ENCODE peak calls at places on chromosomes 16 and 17, in nine cellular contexts. Q is suprapubic skin, I is heart right ventricle, P is lower leg skin, F is GM20000, L is AG09309, B is transverse colon, R is tibial nerve, D is WERI-Rb-1. H is an unnamed sample.

GRCh38 chr16:78386925-78387324 is 287.5 kb downstream of the WWOX start:
- DNase-seq in I (no peak), R (no peak), F (no peak), B (no peak), Q (no peak), L (no peak), D (no peak), P (no peak), H (no peak)

GRCh38 chr17:83081561-83082201 is 2.3 kb downstream of the METRNL start:
- DNase-seq in I (no peak), R (peak), Q (peak), D (no peak), B (peak), P (peak), L (peak), F (peak), H (no peak)

GRCh38 chr17:17018021-17018441 is 24.2 kb upstream of the MPRIP start:
- DNase-seq in D (no peak), R (no peak), P (no peak), L (no peak), Q (no peak), B (no peak), I (no peak), F (no peak), H (no peak)

GRCh38 chr17:71396711-71397110 is 724.1 kb upstream of the SOX9 start:
- DNase-seq in D (no peak), R (no peak), Q (no peak), I (no peak), L (no peak), B (no peak), F (no peak), P (no peak), H (no peak)

GRCh38 chr17:57979076-57979475 is 9.0 kb downstream of the VEZF1 start:
- DNase-seq in Q (no peak), F (no peak), R (no peak), B (no peak), L (no peak), P (no peak), D (no peak), I (no peak), H (no peak)

GRCh38 chr16:25010542-25010941 is 4.6 kb downstream of the ARHGAP17 start:
- DNase-seq in P (no peak), D (no peak), Q (no peak), F (no peak), I (no peak), R (no peak), L (no peak), B (no peak), H (no peak)

GRCh38 chr17:78753316-78754250 is 28.5 kb downstream of the CYTH1 start:
- DNase-seq in R (no peak), P (no peak), D (no peak), L (no peak), I (no peak), B (no peak), F (no peak), Q (no peak), H (no peak)

GRCh38 chr17:9566067-9566466 is 9.6 kb downstream of the STX8 start:
- DNase-seq in Q (no peak), P (no peak), I (no peak), L (no peak), D (no peak), R (no peak), F (no peak), B (no peak), H (no peak)

GRCh38 chr16:30184430-30185140 is 1.2 kb downstream of the CORO1A start:
- DNase-seq in R (no peak), D (peak), P (no peak), L (no peak), F (no peak), Q (peak), B (peak), I (peak), H (peak)

GRCh38 chr16:48274476-48274875 is 27.1 kb upstream of the ABCC11 start:
- DNase-seq in I (no peak), B (no peak), Q (no peak), F (no peak), D (no peak), L (no peak), R (no peak), P (no peak), H (no peak)

GRCh38 chr16:48269011-48269410 is 21.7 kb upstream of the ABCC11 start:
- DNase-seq in Q (no peak), F (no peak), L (no peak), R (no peak), B (no peak), D (no peak), I (no peak), P (no peak), H (no peak)

GRCh38 chr16:48272837-48273421 is 25.6 kb upstream of the ABCC11 start:
- DNase-seq in Q (no peak), B (no peak), L (no peak), R (peak), I (no peak), D (no peak), P (peak), F (no peak), H (no peak)

GRCh38 chr16:48276102-48276501 is 28.8 kb upstream of the ABCC11 start:
- DNase-seq in R (no peak), L (no peak), D (no peak), F (no peak), B (no peak), Q (no peak), P (no peak), I (no peak), H (no peak)

GRCh38 chr16:48271728-48272127 is 24.4 kb upstream of the ABCC11 start:
- DNase-seq in I (no peak), Q (no peak), L (no peak), F (no peak), B (no peak), P (no peak), D (no peak), R (no peak), H (no peak)
- TF ChIP-seq CTCF in I (no peak), Q (no peak), L (no peak), F (no peak), B (no peak), P (no peak), D (no peak), R (no peak), H (no peak)

DNA sequence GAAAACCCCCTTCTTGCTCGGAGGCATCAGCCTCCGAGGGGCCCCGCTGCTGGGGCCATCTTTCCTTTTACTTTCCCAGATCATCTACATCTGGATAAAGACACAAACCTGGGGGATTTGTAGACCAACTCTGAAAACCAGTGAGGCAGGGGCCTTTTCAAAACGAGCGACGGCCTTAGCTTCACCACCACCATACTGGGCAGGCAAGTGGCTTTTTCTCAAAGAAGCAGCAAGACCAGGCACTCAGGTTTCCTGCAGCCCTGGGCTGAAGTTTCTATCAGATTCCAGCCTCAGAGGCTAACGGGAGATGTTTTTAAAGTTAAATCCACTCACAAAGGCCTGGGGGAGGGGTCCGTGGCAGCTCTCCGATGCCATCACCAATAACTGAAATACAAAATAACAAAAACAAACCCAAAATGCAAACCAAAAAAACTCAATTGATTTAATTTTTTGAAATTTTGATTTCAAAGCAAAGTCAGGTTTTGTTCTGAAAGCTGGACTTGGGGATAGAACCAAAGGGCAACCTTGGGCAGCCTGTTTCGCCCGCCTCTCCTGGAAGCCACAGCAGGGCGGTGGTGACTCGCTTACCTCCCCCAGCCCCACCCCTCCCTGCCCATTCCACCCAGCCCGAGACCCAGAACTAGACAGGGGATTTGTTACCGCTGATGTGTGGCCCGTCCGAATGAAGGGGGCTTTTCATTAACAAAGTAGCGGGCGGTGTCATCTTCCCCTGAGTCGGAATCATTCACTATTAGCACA is 55.8 kb downstream of the SALL1 start:
- DNase-seq in R (no peak), F (no peak), I (no peak), D (no peak), L (no peak), B (no peak), Q (no peak), P (no peak), H (no peak)
- TF ChIP-seq CTCF in R (no peak), F (no peak), I (no peak), D (no peak), L (no peak), B (no peak), Q (no peak), P (no peak), H (no peak)

GRCh38 chr17:49515196-49515770 is 20.2 kb downstream of the NGFR start:
- DNase-seq in F (peak), L (peak), Q (peak), B (peak), P (peak), I (peak), D (peak), R (peak), H (peak)
- TF ChIP-seq CTCF in F (no peak), L (peak), Q (no peak), B (no peak), P (no peak), I (no peak), D (peak), R (peak), H (no peak)

GRCh38 chr16:48833461-48833860 is 223.5 kb upstream of the N4BP1 start:
- DNase-seq in F (no peak), B (no peak), I (no peak), R (no peak), P (no peak), Q (no peak), L (no peak), D (no peak), H (no peak)

GRCh38 chr16:48836641-48837040 is 226.7 kb upstream of the N4BP1 start:
- DNase-seq in I (no peak), D (no peak), P (no peak), R (no peak), L (no peak), B (no peak), F (no peak), Q (no peak), H (no peak)

GRCh38 chr16:48829911-48830310 is 219.9 kb upstream of the N4BP1 start:
- DNase-seq in D (no peak), R (no peak), Q (no peak), F (no peak), B (no peak), P (no peak), I (no peak), L (no peak), H (no peak)

GRCh38 chr16:48831081-48831722 is 221.2 kb upstream of the N4BP1 start:
- DNase-seq in B (no peak), F (no peak), P (no peak), I (no peak), Q (no peak), L (no peak), D (peak), R (no peak), H (no peak)

DNA sequence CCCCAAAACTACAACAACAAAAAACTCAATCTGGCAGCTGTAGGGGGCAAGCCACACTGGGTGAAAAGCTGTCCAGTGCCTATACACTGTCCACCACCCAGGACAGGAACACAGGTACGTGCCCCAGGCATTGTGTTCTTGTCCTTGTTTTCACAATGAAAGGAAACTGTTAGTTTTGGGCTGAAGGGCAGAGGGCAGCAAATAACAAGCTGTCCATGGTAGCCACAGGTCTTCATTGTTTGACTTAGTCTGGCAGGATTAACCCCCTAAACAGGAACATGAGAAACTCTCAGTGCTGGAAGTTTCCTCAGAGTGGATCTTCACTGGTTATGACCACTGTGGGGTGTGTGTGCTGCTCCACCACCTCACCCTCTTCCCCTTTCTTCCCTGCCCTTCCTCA is 224.6 kb upstream of the N4BP1 start:
- DNase-seq in R (no peak), B (no peak), Q (no peak), P (no peak), I (no peak), F (no peak), D (no peak), L (no peak), H (no peak)
- TF ChIP-seq CTCF in R (no peak), B (no peak), Q (no peak), P (no peak), I (no peak), F (no peak), D (no peak), L (no peak), H (no peak)

DNA sequence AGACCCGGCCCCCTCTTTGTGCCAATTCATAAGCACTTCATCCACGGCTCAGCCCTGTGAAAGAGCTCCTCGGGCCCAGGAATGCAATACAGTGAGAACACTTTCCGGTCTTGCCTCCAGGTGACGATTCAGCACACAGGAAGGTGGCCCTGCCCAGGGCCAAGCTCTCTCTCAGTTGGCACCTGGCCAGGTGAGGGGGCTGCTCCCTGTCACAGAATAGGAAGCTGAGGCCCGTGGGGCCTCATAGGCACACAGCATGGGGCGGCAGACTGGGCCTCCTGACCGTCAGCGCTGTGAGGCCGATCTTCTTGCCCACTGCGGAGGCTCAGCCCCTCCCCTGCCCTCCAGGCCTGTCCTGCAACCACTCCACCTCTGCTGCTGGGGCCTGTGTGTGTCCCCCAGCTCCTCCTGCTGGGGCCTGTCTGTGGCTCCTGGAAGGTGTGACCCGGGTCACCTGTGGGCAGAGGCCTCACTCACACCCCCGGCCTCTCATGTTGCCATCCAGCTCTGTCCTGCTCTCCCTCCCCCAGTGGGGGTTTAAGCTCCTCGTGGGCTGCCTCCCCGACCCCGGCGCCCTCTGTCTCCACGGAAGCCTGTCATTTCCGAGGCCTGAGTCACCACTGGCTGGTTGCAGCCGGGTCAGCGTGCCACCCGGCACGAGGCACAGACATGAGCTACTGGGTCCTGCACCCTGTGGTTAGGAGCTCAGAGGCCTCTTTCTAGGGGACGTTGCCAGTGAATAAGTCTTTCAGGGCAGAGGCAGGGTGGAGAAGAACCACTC is 114.4 kb downstream of the SEC14L1 start:
- DNase-seq in F (no peak), L (peak), B (no peak), P (no peak), Q (no peak), R (no peak), D (no peak), I (no peak), H (no peak)
- TF ChIP-seq CTCF in F (no peak), L (no peak), B (no peak), P (no peak), Q (no peak), R (no peak), D (no peak), I (no peak), H (no peak)

GRCh38 chr16:61366006-61366405 is 670.2 kb downstream of the CDH8 start:
- DNase-seq in I (no peak), R (no peak), P (no peak), D (no peak), L (no peak), Q (no peak), F (no peak), B (no peak), H (no peak)
- TF ChIP-seq CTCF in I (no peak), R (no peak), P (no peak), D (no peak), L (no peak), Q (no peak), F (no peak), B (no peak), H (no peak)